ENCODE peak calls at places on chromosomes 16 and 17, in six cellular contexts. H is OCI-LY7; T is epithelial cell of proximal tubule; U is non-pigmented ciliary epithelial cell; F is activated CD4-positive, alpha-beta T cell treated with anti-CD3 and anti-CD28 coated beads for 48 hours; D is COR-L47. Z is an unnamed sample.

GRCh38 chr17:77089118-77089477 is 51.7 kb upstream of the SEC14L1 start:
- DNase-seq in H (peak; percentile 48), T (no peak), U (no peak), F (peak; percentile 18), D (no peak), Z (peak; percentile 36)

GRCh38 chr17:9021985-9022552 is 759 bp downstream of the NTN1 start:
- DNase-seq in H (no peak), T (no peak), U (no peak), F (no peak), D (no peak), Z (peak; percentile 19)

GRCh38 chr16:57795431-57795878 is 6.8 kb downstream of the KIFC3 start:
- DNase-seq in H (peak; percentile 46), T (no peak), U (no peak), F (peak; percentile 41), D (peak; percentile 63), Z (peak; percentile 33)

GRCh38 chr17:74682442-74683190 is 30.1 kb downstream of the CD300LF start:
- DNase-seq in H (no peak), T (no peak), U (no peak), F (no peak), D (no peak), Z (no peak)

GRCh38 chr17:7883781-7884386 is 4.7 kb upstream of the CHD3 start:
- DNase-seq in H (peak; percentile 61), T (no peak), U (no peak), F (peak; percentile 43), D (no peak), Z (peak; percentile 74)

GRCh38 chr17:17321356-17322025 is 18.3 kb downstream of the NT5M start:
- DNase-seq in H (no peak), T (no peak), U (no peak), F (no peak), D (no peak), Z (no peak)

GRCh38 chr16:4270595-4270994 is 2.2 kb downstream of the TFAP4 start:
- DNase-seq in H (no peak), T (no peak), U (no peak), F (no peak), D (no peak), Z (no peak)

GRCh38 chr17:79808763-79809529 is 12.1 kb upstream of the CBX8 start:
- DNase-seq in H (peak; percentile 64), T (peak; percentile 30), U (no peak), F (no peak), D (peak; percentile 88), Z (peak; percentile 68)

GRCh38 chr16:85360323-85361277 is 248.3 kb upstream of the CIBAR2 start:
- DNase-seq in H (peak; percentile 68), T (no peak), U (no peak), F (no peak), D (peak; percentile 96), Z (no peak)

GRCh38 chr16:10033561-10033960 is 148.7 kb downstream of the GRIN2A start:
- DNase-seq in H (no peak), T (no peak), U (no peak), F (no peak), D (no peak), Z (no peak)

Z was measured in OCI-M1.